ENCODE peak calls at places on chromosome 10, in seven cellular contexts. C is HCT116, I is H1, N is HepG2, L is K562, U is SK-N-SH, G is GM12878. W is an unnamed sample.

GRCh38 chr10:102420443-102420809 is 210 bp upstream of the FBXL15 start:
- DNase-seq in C (no peak), I (no peak), N (no peak), L (peak), U (peak), G (no peak), W (peak)

GRCh38 chr10:99917963-99918825 is 91.6 kb downstream of the DNMBP start:
- DNase-seq in C (no peak), I (peak), N (no peak), L (no peak), U (peak), G (no peak), W (no peak)

GRCh38 chr10:32882076-32882475 is 76.0 kb downstream of the ITGB1 start:
- DNase-seq in C (no peak), I (no peak), N (no peak), L (no peak), U (no peak), G (no peak), W (no peak)

GRCh38 chr10:95785317-95785716 is 29.4 kb downstream of the ENTPD1 start:
- DNase-seq in C (no peak), I (no peak), N (no peak), L (no peak), U (no peak), G (peak), W (no peak)

GRCh38 chr10:109328001-109328400 is 595.3 kb downstream of the XPNPEP1 start:
- DNase-seq in C (no peak), I (no peak), N (no peak), L (no peak), U (no peak), G (no peak), W (no peak)

GRCh38 chr10:974785-975074 is 13.5 kb upstream of the GTPBP4 start:
- DNase-seq in C (no peak), I (no peak), N (no peak), L (no peak), U (no peak), G (no peak), W (no peak)

GRCh38 chr10:75303045-75303777 is 67.5 kb upstream of the COMTD1 start:
- DNase-seq in C (no peak), I (no peak), N (no peak), L (no peak), U (no peak), G (no peak), W (peak)

GRCh38 chr10:34978080-34978479 is 112.1 kb downstream of the CUL2 start:
- DNase-seq in C (no peak), I (no peak), N (no peak), L (no peak), U (no peak), G (no peak), W (no peak)

GRCh38 chr10:13146383-13146782 is 15.0 kb upstream of the MCM10 start:
- DNase-seq in C (no peak), I (no peak), N (no peak), L (no peak), U (no peak), G (no peak), W (no peak)

GRCh38 chr10:89478085-89478738 is 57.2 kb downstream of the SLC16A12 start:
- DNase-seq in C (no peak), I (peak), N (no peak), L (no peak), U (no peak), G (no peak), W (peak)

GRCh38 chr10:74949843-74950765 is 123.7 kb downstream of the KAT6B start:
- DNase-seq in C (no peak), I (no peak), N (no peak), L (no peak), U (no peak), G (no peak), W (no peak)

GRCh38 chr10:105634283-105634682 is 993.2 kb downstream of the SORCS3 start:
- DNase-seq in C (no peak), I (no peak), N (no peak), L (no peak), U (no peak), G (no peak), W (no peak)

GRCh38 chr10:48901152-48901705 is 38.4 kb downstream of the LRRC18 start:
- DNase-seq in C (no peak), I (peak), N (no peak), L (no peak), U (no peak), G (no peak), W (peak)

GRCh38 chr10:116170815-116171250 is 102.2 kb downstream of the GFRA1 start:
- DNase-seq in C (no peak), I (no peak), N (no peak), L (no peak), U (no peak), G (no peak), W (no peak)

GRCh38 chr10:22252286-22252800 is 34.5 kb upstream of the EBLN1 start:
- DNase-seq in C (no peak), I (no peak), N (no peak), L (no peak), U (peak), G (no peak), W (no peak)
- TF ChIP-seq JUND in C (no peak), I (no peak), N (no peak), L (no peak), U (no peak), G (no peak), W (no peak)

DNA sequence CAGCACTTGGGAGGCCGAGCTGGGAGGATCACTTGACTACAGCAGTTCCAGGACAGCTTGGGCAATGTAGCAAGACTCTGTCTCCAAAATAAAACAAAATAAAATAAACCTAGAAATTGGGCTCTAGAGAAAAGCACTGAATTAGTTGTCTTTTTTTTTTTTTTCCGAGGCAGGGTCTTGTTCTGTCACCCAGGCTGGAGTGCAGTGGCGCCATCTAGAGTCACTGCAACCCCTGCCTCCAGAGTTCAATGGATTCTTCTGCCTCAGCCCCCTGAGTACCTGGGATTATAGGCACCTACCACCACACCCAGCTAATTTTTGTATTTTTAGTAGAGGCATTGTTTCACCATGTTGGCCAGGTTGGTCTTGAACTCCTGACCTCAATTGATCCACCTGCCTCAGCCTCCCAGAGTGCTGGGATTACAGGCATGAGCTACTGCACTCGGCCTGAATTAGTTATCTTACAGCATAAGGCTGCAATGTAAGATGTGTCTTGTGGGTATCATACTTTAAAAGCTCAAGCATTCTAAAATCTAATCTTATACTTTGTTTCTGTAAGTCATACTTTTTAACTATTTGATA is 12.8 kb downstream of the MEIG1 start:
- DNase-seq in C (no peak), I (peak), N (no peak), L (no peak), U (no peak), G (no peak), W (no peak)
- TF ChIP-seq JUND in C (no peak), I (no peak), N (no peak), L (no peak), U (no peak), G (no peak), W (no peak)

GRCh38 chr10:76649723-76650127 is 987.9 kb downstream of the KCNMA1 start:
- DNase-seq in C (no peak), I (no peak), N (no peak), L (no peak), U (no peak), G (no peak), W (no peak)
- TF ChIP-seq JUND in C (no peak), I (no peak), N (no peak), L (no peak), U (no peak), G (no peak), W (no peak)

GRCh38 chr10:126207313-126207771 is 180.9 kb downstream of the ADAM12 start:
- DNase-seq in C (no peak), I (no peak), N (no peak), L (no peak), U (no peak), G (no peak), W (no peak)
- TF ChIP-seq JUND in C (no peak), I (no peak), N (no peak), L (no peak), U (no peak), G (no peak), W (no peak)

DNA sequence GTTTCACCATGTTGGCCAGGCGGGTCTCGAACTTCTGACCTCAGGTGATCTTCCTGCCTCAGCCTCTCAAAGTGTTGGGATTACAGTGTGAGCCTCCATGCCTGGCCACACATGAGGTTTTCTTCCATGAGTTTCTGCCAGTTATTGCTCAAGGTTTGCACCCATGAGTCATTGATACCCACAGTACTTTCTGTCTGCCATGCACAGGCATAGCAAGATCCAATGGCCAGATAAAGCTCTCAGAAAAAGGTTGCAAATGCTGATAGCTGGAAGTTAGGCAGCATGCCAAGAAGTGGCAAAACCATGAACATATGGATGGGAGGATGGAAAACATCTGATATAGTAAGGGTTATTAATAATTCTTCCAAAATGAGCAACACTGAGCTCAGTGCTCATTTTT is 298.7 kb upstream of the NRG3 start:
- DNase-seq in C (no peak), I (no peak), N (no peak), L (no peak), U (no peak), G (no peak), W (no peak)
- TF ChIP-seq JUND in C (no peak), I (no peak), N (no peak), L (no peak), U (no peak), G (no peak), W (no peak)

DNA sequence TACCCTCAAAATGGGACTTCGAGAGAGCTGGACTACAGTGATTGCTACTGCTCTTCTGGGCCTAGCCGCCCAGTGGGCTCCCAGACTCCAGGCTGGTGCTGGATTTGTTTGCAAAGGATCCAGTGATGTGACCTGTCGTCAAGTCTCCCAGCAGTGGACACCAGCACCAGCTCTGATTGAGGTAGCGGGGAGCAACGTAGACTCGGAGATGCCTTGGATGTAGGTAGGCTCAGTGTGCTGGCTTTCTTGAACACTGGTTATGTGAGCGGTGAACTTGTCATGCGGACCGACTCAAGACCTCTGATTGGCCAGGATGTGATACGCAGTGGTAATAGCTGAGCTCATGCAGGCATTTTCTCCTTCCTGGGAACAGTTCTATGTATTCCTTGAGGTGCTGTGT is 19.4 kb downstream of the AKR1C2 start:
- DNase-seq in C (no peak), I (no peak), N (no peak), L (no peak), U (no peak), G (no peak), W (no peak)
- TF ChIP-seq JUND in C (no peak), I (no peak), N (no peak), L (no peak), U (no peak), G (no peak), W (no peak)

DNA sequence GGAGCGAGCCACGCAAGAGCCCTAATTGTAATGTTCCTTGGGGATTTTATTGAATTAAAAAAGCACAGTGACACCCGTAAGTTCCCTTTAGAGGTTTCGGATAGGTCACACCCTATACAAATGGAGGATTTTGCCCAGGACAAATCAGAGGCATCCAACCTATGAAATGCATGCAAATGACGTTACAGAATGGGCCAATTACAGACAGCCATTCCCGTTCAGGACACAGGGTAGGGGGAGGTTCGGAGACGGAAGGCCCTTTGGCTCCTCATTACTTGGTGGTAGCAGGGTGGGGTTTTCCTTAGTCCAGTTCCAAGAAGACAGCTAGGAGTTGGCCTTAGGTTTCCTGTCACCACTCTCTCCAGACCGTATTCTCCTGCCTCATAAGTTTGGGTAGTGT is 754.1 kb downstream of the IPMK start:
- DNase-seq in C (no peak), I (no peak), N (no peak), L (no peak), U (no peak), G (no peak), W (no peak)
- TF ChIP-seq JUND in C (no peak), I (no peak), N (no peak), L (no peak), U (no peak), G (no peak), W (no peak)

W was measured in T47D.